ENCODE peak calls at places on chromosomes 4 and X, in eight cellular contexts. P is IMR-90, H is stomach, L is tibial nerve, Q is A549, B is adrenal gland, K is HepG2, S is lower leg skin. A is an unnamed sample.

GRCh38 chrX:39613508-39613921 is 484.2 kb downstream of the BCOR start:
- DNase-seq in K (no peak), S (no peak), Q (peak; percentile 15), B (peak; percentile 22), P (no peak), H (no peak), L (peak; percentile 17), A (peak; percentile 48)

GRCh38 chr4:6869944-6870343 is 39.7 kb upstream of the TBC1D14 start:
- DNase-seq in B (no peak), P (no peak), S (no peak), Q (no peak), L (no peak), K (no peak), H (no peak), A (no peak)

GRCh38 chr4:41280010-41280409 is 23.3 kb downstream of the UCHL1 start:
- DNase-seq in B (no peak), H (no peak), L (no peak), P (peak; percentile 28), Q (no peak), K (no peak), S (no peak), A (no peak)

GRCh38 chr4:7719354-7720174 is 220.1 kb downstream of the AFAP1 start:
- DNase-seq in L (peak; percentile 56), B (peak; percentile 67), P (no peak), H (peak; percentile 49), K (peak; percentile 29), Q (peak; percentile 78), S (no peak), A (peak; percentile 44)

GRCh38 chrX:123217077-123217476 is 33.0 kb downstream of the GRIA3 start:
- DNase-seq in B (peak; percentile 70), L (no peak), H (no peak), P (no peak), K (no peak), Q (no peak), S (peak; percentile 16), A (peak; percentile 47)

GRCh38 chr4:184598753-184599491 is 50.3 kb downstream of the CASP3 start:
- DNase-seq in L (no peak), P (no peak), K (no peak), Q (no peak), H (peak; percentile 69), S (no peak), B (no peak), A (no peak)

GRCh38 chr4:16140520-16141249 is 56.9 kb upstream of the PROM1 start:
- DNase-seq in Q (no peak), L (peak; percentile 33), P (peak; percentile 68), S (no peak), H (peak; percentile 79), K (peak; percentile 99), B (no peak), A (no peak)

GRCh38 chrX:120271218-120271617 is 20.6 kb downstream of the ZBTB33 start:
- DNase-seq in L (no peak), K (no peak), S (no peak), Q (no peak), P (no peak), H (peak; percentile 27), B (peak; percentile 18), A (no peak)

GRCh38 chrX:67780694-67781109 is 236.9 kb downstream of the AR start:
- DNase-seq in P (peak; percentile 78), S (peak; percentile 47), K (no peak), L (peak; percentile 46), H (peak; percentile 36), B (peak; percentile 84), Q (no peak), A (peak; percentile 75)

GRCh38 chr4:1630266-1630665 is 53.8 kb downstream of the FAM53A start:
- DNase-seq in P (no peak), L (no peak), K (no peak), Q (no peak), B (no peak), H (no peak), S (no peak), A (no peak)

GRCh38 chrX:148270499-148270898 is 229.9 kb upstream of the AFF2 start:
- DNase-seq in B (no peak), S (no peak), K (no peak), H (no peak), Q (no peak), P (no peak), L (no peak), A (no peak)

GRCh38 chr4:1045595-1046201 is 34.3 kb downstream of the FGFRL1 start:
- DNase-seq in H (no peak), K (no peak), L (no peak), S (no peak), P (no peak), Q (no peak), B (peak; percentile 9), A (peak; percentile 9)

GRCh38 chr4:137651128-137651527 is 118.8 kb upstream of the PCDH18 start:
- DNase-seq in S (no peak), K (no peak), L (no peak), B (no peak), P (peak; percentile 72), H (no peak), Q (no peak), A (no peak)

GRCh38 chr4:78556655-78557054 is 5.1 kb downstream of the ANXA3 start:
- DNase-seq in S (no peak), L (no peak), K (no peak), Q (no peak), B (no peak), H (no peak), P (no peak), A (no peak)

GRCh38 chr4:139659735-139660424 is 5.7 kb upstream of the MGST2 start:
- DNase-seq in L (no peak), H (no peak), S (no peak), P (no peak), B (no peak), K (no peak), Q (no peak), A (no peak)

GRCh38 chrX:154419688-154420401 is 8.5 kb downstream of the TAFAZZIN start:
- DNase-seq in S (no peak), Q (no peak), P (no peak), K (no peak), H (no peak), L (no peak), B (peak; percentile 54), A (no peak)

GRCh38 chr4:28248269-28248668 is 1387.6 kb downstream of the STIM2 start:
- DNase-seq in L (no peak), S (no peak), Q (no peak), K (no peak), B (no peak), H (no peak), P (no peak), A (no peak)

GRCh38 chr4:19725130-19725529 is 526.6 kb upstream of the SLIT2 start:
- DNase-seq in L (no peak), S (no peak), K (no peak), H (no peak), P (peak; percentile 12), Q (no peak), B (no peak), A (no peak)

GRCh38 chr4:126991965-126992364 is 640.8 kb upstream of the INTU start:
- DNase-seq in S (no peak), L (no peak), H (no peak), B (no peak), P (peak; percentile 47), K (no peak), Q (no peak), A (no peak)

GRCh38 chr4:85725727-85726170 is 250.8 kb downstream of the ARHGAP24 start:
- DNase-seq in K (no peak), H (peak; percentile 78), S (no peak), L (no peak), Q (no peak), B (peak; percentile 87), P (no peak), A (no peak)
- H3K4me3 ChIP-seq in K (no peak overlapping the region), H (no peak overlapping the region), S (no peak overlapping the region), L (no peak overlapping the region), Q (no peak overlapping the region), B (no peak overlapping the region), P (no peak overlapping the region), A (no peak overlapping the region)

GRCh38 chrX:152941328-152942111 is 43.7 kb downstream of the ZNF185 start:
- DNase-seq in P (peak; percentile 89), L (peak; percentile 82), Q (peak; percentile 85), K (peak; percentile 63), S (peak; percentile 84), H (peak; percentile 92), B (peak; percentile 88), A (peak; percentile 89)
- TF ChIP-seq POLR2A in P (peak; percentile 26), L (no peak), Q (peak; percentile 57), K (no peak), S (no peak), H (no peak), B (peak; percentile 24), A (peak; percentile 26)

DNA sequence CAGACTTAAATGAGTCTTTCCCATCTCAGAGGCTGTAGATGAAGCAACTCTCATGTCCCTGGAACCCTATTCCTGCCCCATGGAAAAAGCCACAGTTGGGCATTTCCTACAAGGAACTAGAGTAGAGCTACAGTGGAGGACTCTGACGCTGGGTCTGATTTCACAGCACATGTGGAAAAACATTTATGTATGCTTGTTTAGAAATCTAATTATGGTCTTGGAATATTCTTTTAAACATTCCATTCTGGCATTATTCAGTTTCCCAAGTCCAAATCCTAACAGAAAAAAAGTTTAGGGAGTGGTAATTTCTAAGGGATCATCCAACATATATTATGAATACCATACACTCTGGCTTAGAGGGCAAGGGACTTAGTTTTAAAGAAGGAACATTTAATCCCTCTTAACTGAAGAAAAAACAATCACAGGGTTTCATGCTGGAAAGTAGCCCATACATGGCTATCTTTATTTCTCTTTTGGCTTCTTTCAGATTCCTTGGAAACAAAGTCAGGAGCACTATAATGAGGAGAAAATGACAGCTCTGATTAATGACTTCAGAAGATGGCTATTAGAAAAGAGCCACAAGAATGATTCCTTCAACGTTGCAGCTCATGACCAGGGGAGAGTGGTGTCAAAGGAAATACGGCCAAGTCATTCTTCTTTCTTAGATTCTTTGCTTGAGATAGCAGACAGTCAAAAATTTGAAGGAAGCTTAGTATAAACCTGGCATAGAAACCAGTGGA is 56.0 kb downstream of the CNGA2 start:
- DNase-seq in H (no peak), Q (no peak), L (no peak), B (no peak), K (no peak), S (no peak), P (no peak), A (no peak)
- H3K4me3 ChIP-seq in H (no peak overlapping the region), Q (no peak overlapping the region), L (no peak overlapping the region), B (no peak overlapping the region), K (no peak overlapping the region), S (no peak overlapping the region), P (no peak overlapping the region), A (no peak overlapping the region)

GRCh38 chr4:17613761-17614415 is 553 bp upstream of the MED28 start:
- DNase-seq in S (no peak), Q (no peak), P (peak; percentile 87), H (no peak), B (peak; percentile 18), K (peak; percentile 50), L (no peak), A (peak; percentile 24)

GRCh38 chr4:17619416-17620105 is 5.1 kb downstream of the MED28 start:
- DNase-seq in H (no peak), Q (no peak), P (peak; percentile 87), B (no peak), S (no peak), K (no peak), L (no peak), A (no peak)

GRCh38 chr4:17616283-17616682 is 1.8 kb downstream of the MED28 start:
- DNase-seq in B (no peak), S (no peak), L (no peak), H (no peak), P (no peak), K (no peak), Q (no peak), A (no peak)

GRCh38 chr4:17618926-17619325 is 4.5 kb downstream of the MED28 start:
- DNase-seq in S (no peak), H (no peak), Q (no peak), B (no peak), K (no peak), L (no peak), P (no peak), A (no peak)

GRCh38 chr4:17614416-17615299 is at the start of gene MED28:
- DNase-seq in P (peak; percentile 95), B (peak; percentile 97), K (peak; percentile 93), Q (peak; percentile 88), S (peak; percentile 96), L (peak; percentile 99), H (peak; percentile 98), A (peak; percentile 97)
- TF ChIP-seq POLR2A in P (peak; percentile 88), B (peak; percentile 79), K (peak; percentile 80), Q (peak; percentile 77), S (peak; percentile 68), L (peak; percentile 78), H (no peak), A (peak; percentile 76)